ENCODE peak calls at places on chromosomes 16 and 17, in six cellular contexts. I, F, Z, H, C and O are unnamed samples.

GRCh38 chr17:17785407-17785806 is 51.4 kb downstream of the SREBF1 start:
- DNase-seq in C (no peak), I (no peak), H (no peak), F (no peak), Z (no peak), O (peak)

GRCh38 chr17:4939804-4940624 is at the start of the genes RNF167 and SLC25A11:
- DNase-seq in C (peak), F (peak), Z (peak), H (peak), I (peak), O (peak)

GRCh38 chr16:47139561-47140185 is 4.1 kb downstream of the NETO2 start:
- DNase-seq in I (no peak), C (no peak), Z (no peak), H (no peak), F (no peak), O (no peak)

GRCh38 chr16:48817032-48817431 is 207.1 kb upstream of the N4BP1 start:
- DNase-seq in I (no peak), H (no peak), C (no peak), F (no peak), Z (no peak), O (no peak)

GRCh38 chr17:82590881-82591539 is 57.2 kb downstream of the WDR45B start:
- DNase-seq in H (no peak), F (no peak), Z (no peak), I (no peak), C (no peak), O (no peak)

GRCh38 chr17:81040791-81041337 is 5.9 kb downstream of the BAIAP2 start:
- DNase-seq in H (peak), I (no peak), C (peak), Z (no peak), F (peak), O (no peak)

GRCh38 chr17:57995076-57995956 is 7.3 kb upstream of the VEZF1 start:
- DNase-seq in C (peak), F (peak), Z (no peak), H (peak), I (no peak), O (peak)

GRCh38 chr16:48441106-48441505 is 55.9 kb upstream of the SIAH1 start:
- DNase-seq in I (no peak), Z (no peak), F (no peak), H (no peak), C (no peak), O (no peak)

GRCh38 chr16:84228321-84228838 is 11.4 kb downstream of the KCNG4 start:
- DNase-seq in F (peak), H (peak), C (no peak), Z (no peak), I (no peak), O (peak)

GRCh38 chr17:29615048-29615385 is 7.7 kb downstream of the CORO6 start:
- DNase-seq in C (peak), I (peak), H (peak), F (no peak), Z (no peak), O (peak)

GRCh38 chr16:27470567-27471431 is 68.8 kb downstream of the IL21R start:
- DNase-seq in C (no peak), Z (no peak), F (no peak), I (peak), H (no peak), O (no peak)

GRCh38 chr16:70250748-70251650 is 741 bp downstream of the EXOSC6 start:
- DNase-seq in H (peak), C (peak), Z (no peak), F (peak), I (peak), O (peak)

GRCh38 chr17:35376245-35376644 is 2.8 kb upstream of the SLFN11 start:
- DNase-seq in C (no peak), F (no peak), Z (no peak), I (no peak), H (no peak), O (no peak)

GRCh38 chr17:79174193-79174765 is 99.7 kb downstream of the ENGASE start:
- DNase-seq in C (no peak), I (no peak), Z (no peak), H (no peak), F (no peak), O (no peak)

GRCh38 chr16:89924298-89924924 is 1.3 kb downstream of the TUBB3 start:
- DNase-seq in Z (no peak), F (peak), C (peak), I (no peak), H (peak), O (no peak)

GRCh38 chr16:71883849-71884638 is at the start of gene ZNF821:
- DNase-seq in Z (no peak), I (peak), C (peak), F (peak), H (peak), O (peak)

GRCh38 chr17:76267051-76267576 is 2.0 kb downstream of the UBALD2 start:
- DNase-seq in I (no peak), F (no peak), Z (no peak), H (no peak), C (no peak), O (no peak)

GRCh38 chr17:77209330-77209748 is 68.6 kb downstream of the SEC14L1 start:
- DNase-seq in C (no peak), F (no peak), I (no peak), H (no peak), Z (no peak), O (no peak)

GRCh38 chr17:78143214-78144145 is 2.7 kb upstream of the C17orf99 start:
- DNase-seq in F (peak), I (no peak), H (no peak), Z (no peak), C (no peak), O (no peak)

GRCh38 chr16:49260253-49260652 is 21.4 kb downstream of the CBLN1 start:
- DNase-seq in Z (no peak), H (no peak), I (no peak), C (no peak), F (no peak), O (no peak)

GRCh38 chr16:71564377-71564967 is 12.4 kb downstream of the TAT start:
- DNase-seq in F (no peak), I (no peak), Z (no peak), H (peak), C (peak), O (no peak)

DNA sequence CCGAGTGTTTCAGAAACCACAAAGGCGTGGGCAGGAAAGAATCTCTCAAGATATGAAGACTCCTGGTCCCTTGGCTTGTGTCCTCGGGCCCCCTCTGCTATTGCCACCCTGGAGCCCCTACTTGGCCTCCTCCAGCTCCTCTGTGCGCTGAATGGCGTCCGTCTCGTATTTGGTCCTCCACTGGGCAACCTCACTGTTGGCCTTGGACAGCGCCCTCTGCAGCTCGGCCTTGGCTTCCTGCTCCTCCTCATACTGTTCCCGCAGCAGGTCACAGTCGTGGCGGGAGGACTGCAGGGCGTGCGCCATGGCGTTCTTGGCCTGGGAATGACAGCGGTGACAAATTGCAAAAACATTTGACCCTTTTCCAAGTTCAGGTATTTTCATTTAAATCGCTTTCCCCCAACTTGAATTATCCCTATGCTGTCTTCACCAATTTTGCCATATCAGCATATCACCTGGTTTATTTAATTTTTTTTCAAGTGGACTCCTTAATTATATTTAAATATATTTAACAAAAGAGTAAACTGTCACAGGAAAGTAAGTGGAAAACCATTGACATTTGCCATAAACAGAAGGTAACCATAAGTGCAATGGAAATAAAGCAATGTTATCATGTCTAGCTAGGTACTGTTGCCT is 59.7 kb downstream of the MYH13 start:
- DNase-seq in F (peak), C (no peak), H (no peak), Z (no peak), I (no peak), O (no peak)
- TF ChIP-seq CTCF in F (peak), C (no peak), H (no peak), Z (no peak), I (no peak), O (no peak)

DNA sequence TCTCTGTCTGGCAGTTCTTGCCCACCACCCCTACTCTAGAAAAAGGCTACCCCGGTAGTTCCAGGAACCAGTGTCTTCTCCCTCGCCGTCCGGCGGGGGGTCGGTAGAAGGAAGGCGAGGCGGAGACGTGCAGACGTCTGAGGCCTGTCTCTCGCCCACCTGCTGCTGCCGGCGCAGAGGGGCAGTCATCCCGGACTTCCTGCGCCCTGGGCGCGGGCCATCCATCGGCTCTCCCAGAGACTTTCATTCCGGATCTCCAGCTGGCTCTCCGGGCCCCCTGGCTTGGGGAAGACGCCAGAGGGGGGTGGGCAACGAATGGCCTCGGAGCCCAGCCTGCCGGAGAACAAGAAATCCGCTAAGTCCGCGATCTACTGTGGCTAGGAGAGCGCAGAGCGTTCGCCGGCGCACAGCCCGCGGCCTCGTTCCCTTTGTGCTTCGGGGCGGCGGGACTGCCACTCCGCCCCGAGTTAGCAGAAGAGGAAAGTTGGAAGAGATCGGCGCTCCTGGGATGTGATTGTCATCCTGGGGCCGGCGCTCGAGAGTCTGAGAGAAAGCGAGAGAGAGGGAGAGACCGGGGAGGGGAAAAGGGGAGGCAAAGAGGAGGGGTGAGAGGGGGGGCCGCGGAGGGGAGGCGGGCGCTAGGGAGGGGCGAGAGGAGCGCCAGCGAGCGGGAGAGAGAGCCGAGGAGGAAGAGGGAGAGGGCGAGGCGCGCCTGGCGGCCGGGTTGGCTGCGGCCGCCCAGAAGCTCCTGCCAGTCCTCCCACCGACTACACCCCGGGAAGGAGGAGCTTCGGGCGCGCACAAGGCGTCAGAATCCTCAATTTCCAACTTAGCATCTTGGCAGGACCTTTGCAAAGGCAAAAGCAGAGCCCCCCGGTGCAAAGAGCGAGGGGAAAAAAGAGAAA is at the start of gene IRX5:
- DNase-seq in I (peak), H (peak), F (peak), Z (peak), C (peak), O (peak)
- H3K4me3 ChIP-seq in I (peak), H (peak), F (peak), Z (peak), C (peak), O (no peak)

GRCh38 chr16:19886061-19886792 is 1.6 kb upstream of the GPRC5B start:
- DNase-seq in C (peak), F (peak), I (peak), H (peak), Z (no peak), O (peak)
- H3K27ac ChIP-seq in C (no peak), F (no peak), I (no peak), H (no peak), Z (no peak), O (no peak)

DNA sequence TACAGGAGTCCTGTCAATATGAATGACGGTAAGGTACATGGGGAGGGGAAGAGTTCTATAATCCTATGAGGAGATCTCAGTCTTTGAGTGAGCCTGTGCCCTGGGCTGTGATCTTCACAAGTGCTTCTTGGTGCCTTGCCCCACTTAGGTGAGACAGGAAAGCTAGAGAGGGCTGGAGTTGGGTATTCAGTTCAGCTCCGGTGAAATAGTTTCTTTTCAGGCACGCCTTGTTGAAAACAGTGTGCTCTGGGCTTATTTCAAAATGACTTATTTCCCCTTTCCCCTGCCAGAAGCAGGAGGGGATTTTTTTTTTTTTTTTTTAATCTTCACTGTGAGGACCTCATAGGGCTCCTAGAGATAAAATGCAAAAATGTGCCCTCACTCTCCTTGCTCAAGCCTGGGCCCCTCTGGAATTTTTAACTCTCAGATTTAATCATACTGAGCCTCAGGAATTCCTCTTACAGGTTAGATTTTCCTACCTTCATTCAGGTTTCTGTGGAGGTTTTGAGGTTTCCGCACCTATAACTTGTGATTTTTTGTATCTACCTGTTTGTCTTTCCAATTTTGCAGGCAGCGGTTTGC is 27.3 kb downstream of the MOSMO start:
- DNase-seq in Z (no peak), C (no peak), I (no peak), F (peak), H (no peak), O (no peak)
- TF ChIP-seq CTCF in Z (no peak), C (no peak), I (no peak), F (no peak), H (no peak), O (no peak)

GRCh38 chr17:2018716-2019490 is 6.2 kb downstream of the RTN4RL1 start:
- DNase-seq in C (no peak), F (no peak), Z (no peak), I (no peak), H (no peak), O (no peak)
- H3K4me3 ChIP-seq in C (no peak), F (no peak), Z (no peak), I (no peak), H (no peak), O (no peak)

DNA sequence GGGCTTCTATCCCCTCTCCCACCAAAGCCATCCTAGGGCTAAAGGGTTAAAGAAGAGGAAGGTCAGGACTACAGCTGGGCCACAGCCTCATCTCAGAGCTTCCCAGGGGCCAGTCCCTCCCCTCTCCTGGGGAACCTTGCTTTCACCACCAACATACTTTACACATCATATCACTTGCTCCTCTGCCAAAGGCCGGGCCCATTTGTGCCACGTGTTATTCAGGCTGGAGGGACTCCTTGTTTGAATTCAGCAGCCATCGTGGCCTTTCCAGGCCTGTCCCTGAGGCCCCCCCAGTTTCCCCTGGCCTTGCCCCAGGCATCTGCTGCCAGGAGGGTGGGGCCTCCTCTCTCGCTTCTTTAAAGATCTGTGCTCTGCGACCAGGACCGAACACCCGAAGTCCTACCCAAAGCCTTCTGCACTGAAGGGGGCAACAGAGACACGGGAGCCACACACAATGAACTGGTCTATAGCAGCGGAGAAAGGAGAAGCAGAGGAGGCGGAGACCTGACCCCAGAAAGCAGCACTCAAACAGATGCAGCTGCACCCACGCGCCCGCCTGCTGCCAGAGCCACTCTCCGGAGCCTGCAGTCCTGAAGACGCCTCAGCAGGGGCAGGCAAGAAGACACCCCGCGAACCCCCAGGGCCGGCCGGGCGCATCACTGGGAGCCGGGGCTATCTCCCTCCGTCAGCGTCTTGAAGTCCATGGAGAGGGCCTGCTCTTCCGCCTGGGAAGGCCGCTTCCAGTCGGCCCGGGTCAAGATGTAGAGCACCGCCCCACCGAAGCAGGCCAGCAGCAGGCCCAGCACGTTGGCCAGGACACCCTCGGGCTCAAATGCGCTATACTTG is 12.1 kb downstream of the CYB561 start:
- DNase-seq in F (no peak), H (no peak), Z (no peak), C (peak), I (peak), O (peak)
- H3K27ac ChIP-seq in F (peak), H (no peak), Z (no peak), C (peak), I (peak), O (peak)

DNA sequence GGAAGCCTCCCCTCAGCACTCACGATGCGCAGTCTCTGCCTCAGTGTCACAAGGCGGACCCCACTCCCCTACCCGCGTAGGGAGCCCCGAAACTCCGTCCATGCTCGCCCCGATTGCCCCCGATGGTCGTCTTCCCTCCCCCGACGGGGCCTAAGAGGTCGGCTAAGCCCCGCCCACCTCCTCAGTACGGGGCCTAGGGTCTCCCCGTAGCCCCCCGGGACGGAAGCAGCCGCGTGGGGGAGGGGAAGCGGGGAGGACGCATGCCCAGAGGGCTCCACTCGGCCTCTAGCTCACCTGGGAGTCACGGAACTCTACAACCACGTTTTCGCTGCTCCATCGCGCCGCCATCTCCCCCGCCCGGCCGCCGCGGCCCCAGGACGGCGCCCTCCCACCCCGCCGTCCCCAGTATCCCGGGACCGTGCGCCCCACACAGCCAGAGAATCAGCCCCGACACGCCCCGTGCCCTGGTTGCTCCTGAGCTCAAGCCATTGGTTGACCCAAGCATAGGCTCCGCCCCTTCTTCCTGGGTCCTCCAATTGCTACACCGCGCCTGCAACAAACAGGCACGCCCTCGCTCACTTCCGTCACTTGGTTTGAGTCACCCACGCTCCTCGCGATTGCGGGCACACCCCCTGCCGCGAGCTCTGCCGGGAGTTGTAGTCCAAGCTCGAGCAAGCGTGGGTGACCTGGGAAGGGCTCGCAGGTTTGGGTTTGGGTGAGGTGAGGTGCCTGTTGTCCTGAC is at the start of gene WDR59:
- DNase-seq in F (peak), C (peak), Z (peak), H (peak), I (peak), O (peak)
- TF ChIP-seq CTCF in F (no peak), C (no peak), Z (no peak), H (no peak), I (no peak), O (no peak)

GRCh38 chr16:23504453-23505179 is 5.7 kb downstream of the GGA2 start:
- DNase-seq in F (peak), H (peak), I (peak), C (no peak), Z (peak), O (peak)
- H3K4me3 ChIP-seq in F (no peak), H (peak), I (peak), C (no peak), Z (peak), O (no peak)

DNA sequence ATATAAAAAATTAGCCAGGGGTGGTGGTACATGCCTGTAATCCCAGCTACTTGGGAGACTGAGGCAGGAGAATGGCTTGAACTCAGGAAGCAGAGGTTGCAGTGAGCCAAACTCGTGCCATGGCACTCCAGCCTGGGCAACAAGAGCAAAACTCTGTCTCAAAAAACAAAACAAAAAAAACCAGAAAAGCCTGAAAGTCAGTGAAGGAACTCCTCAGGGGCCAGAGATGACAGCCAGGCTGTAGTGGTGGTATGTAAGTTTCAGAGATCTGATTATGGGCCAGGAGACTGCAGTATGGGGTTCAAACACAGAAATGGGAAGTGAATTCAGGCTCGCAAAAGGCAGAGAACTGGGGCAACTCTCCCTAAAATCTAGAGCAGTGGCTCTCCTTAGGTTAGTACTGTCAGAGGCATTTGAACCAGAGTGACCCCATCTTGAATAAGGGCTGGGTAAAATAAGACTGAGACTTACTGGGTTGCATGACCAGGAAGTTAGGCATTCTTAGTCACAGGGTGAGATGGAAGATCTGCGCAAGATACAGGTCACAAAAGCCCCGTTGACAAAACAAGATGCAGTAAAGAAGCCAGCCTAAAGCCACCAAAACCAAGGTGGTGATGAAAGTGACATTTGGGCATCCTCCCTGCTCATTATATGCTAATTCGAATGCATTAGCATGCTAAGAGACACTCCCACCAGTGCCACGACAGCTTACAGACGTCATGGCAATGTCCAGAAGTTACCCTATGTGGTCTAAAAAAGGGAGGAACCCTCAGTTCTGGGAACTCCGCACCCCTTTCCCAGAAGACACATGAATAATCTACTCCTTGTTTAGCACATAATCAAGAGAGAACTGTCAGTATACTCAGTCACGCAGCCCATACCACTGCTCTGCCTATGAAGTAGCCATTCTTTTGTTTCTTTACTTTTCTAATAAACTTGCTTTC is 120.2 kb upstream of the XYLT1 start:
- DNase-seq in I (no peak), H (no peak), F (no peak), C (peak), Z (no peak), O (no peak)
- H3K27ac ChIP-seq in I (no peak), H (no peak), F (no peak), C (peak), Z (no peak), O (no peak)

GRCh38 chr16:75491876-75492275 is 3.4 kb downstream of the CHST6 start:
- DNase-seq in H (peak), I (peak), F (peak), Z (no peak), C (no peak), O (no peak)
- TF ChIP-seq CTCF in H (peak), I (no peak), F (peak), Z (peak), C (peak), O (no peak)